ENCODE peak calls at places on chromosomes 4 and X, in four cellular contexts. X is upper lobe of right lung, Q is endodermal cell, I is lower lobe of right lung. N is an unnamed sample.

GRCh38 chrX:72026341-72027023 is 105.2 kb downstream of the RTL5 start:
- DNase-seq in Q (peak; percentile 17), X (no peak), I (no peak), N (no peak)

GRCh38 chr4:625631-626031 is 258 bp downstream of the PDE6B start:
- DNase-seq in Q (peak; percentile 42), I (no peak), X (no peak), N (no peak)

GRCh38 chr4:2662598-2662997 is 93.5 kb downstream of the TNIP2 start:
- DNase-seq in X (no peak), I (no peak), Q (no peak), N (no peak)

GRCh38 chr4:8303081-8303480 is 33.5 kb downstream of the HTRA3 start:
- DNase-seq in I (peak; percentile 18), X (no peak), Q (peak; percentile 24), N (peak; percentile 50)

GRCh38 chr4:143344774-143345173 is 8.1 kb downstream of the GAB1 start:
- DNase-seq in Q (no peak), I (no peak), X (no peak), N (no peak)

GRCh38 chrX:10175317-10175871 is 18.6 kb downstream of the CLCN4 start:
- DNase-seq in Q (no peak), I (no peak), X (no peak), N (peak; percentile 74)

GRCh38 chr4:154471924-154472323 is 19.7 kb downstream of the DCHS2 start:
- DNase-seq in I (no peak), Q (no peak), X (no peak), N (peak; percentile 70)

GRCh38 chr4:1010522-1011021 is 854 bp upstream of the FGFRL1 start:
- DNase-seq in I (peak; percentile 86), Q (peak; percentile 81), X (peak; percentile 90), N (peak; percentile 90)

GRCh38 chr4:185730849-185731608 is 81.0 kb downstream of the SORBS2 start:
- DNase-seq in I (no peak), X (no peak), Q (no peak), N (no peak)

GRCh38 chr4:138217567-138217966 is 24.6 kb downstream of the SLC7A11 start:
- DNase-seq in X (no peak), Q (peak; percentile 60), I (no peak), N (no peak)

GRCh38 chr4:1851575-1852415 is 4.2 kb downstream of the LETM1 start:
- DNase-seq in Q (no peak), X (no peak), I (no peak), N (no peak)

GRCh38 chr4:150570862-150571261 is 11.1 kb upstream of the MAB21L2 start:
- DNase-seq in I (no peak), X (no peak), Q (no peak), N (no peak)

GRCh38 chr4:156521631-156522030 is 450.0 kb downstream of the PDGFC start:
- DNase-seq in I (no peak), Q (no peak), X (no peak), N (no peak)

GRCh38 chr4:42464550-42465124 is 67.3 kb downstream of the SHISA3 start:
- DNase-seq in Q (no peak), X (no peak), I (no peak), N (no peak)

GRCh38 chr4:157885785-157886184 is 287.0 kb downstream of the GASK1B start:
- DNase-seq in Q (no peak), I (no peak), X (no peak), N (no peak)

GRCh38 chrX:38799995-38800394 is 1.3 kb upstream of the MID1IP1 start:
- DNase-seq in I (no peak), X (no peak), Q (no peak), N (no peak)

GRCh38 chr4:24912252-24913098 is at the start of gene CCDC149:
- DNase-seq in Q (peak; percentile 92), I (peak; percentile 88), X (peak; percentile 92), N (peak; percentile 84)

GRCh38 chr4:86334020-86334750 is 25.7 kb downstream of the MAPK10 start:
- DNase-seq in X (no peak), I (no peak), Q (no peak), N (no peak)

N was measured in sigmoid colon.